ENCODE peak calls at places on chromosomes 16 and 17, in seven cellular contexts. One of them, this sample, is unnamed.

GRCh38 chr16:4376126-4376819 is 4.6 kb downstream of the VASN start:
- DNase-seq in NB4: no peak
- DNase-seq in cardiac fibroblast: peak; percentile 93
- DNase-seq in ovary: peak; percentile 97
- DNase-seq in mucosa of descending colon: peak; percentile 81
- DNase-seq in lower leg skin: peak; percentile 97
- DNase-seq in A673: no peak
- DNase-seq in this sample: no peak

GRCh38 chr16:85370881-85371651 is 242.1 kb upstream of the GSE1 start:
- DNase-seq in NB4: no peak
- DNase-seq in cardiac fibroblast: peak; percentile 68
- DNase-seq in ovary: no peak
- DNase-seq in mucosa of descending colon: peak; percentile 86
- DNase-seq in lower leg skin: peak; percentile 93
- DNase-seq in A673: no peak
- DNase-seq in this sample: no peak

GRCh38 chr17:82957469-82957795 is 117.6 kb upstream of the ZNF750 start:
- DNase-seq in NB4: no peak
- DNase-seq in cardiac fibroblast: no peak
- DNase-seq in ovary: no peak
- DNase-seq in mucosa of descending colon: peak; percentile 33
- DNase-seq in lower leg skin: no peak
- DNase-seq in A673: no peak
- DNase-seq in this sample: no peak

GRCh38 chr16:9034056-9034455 is 57.4 kb upstream of the HAPSTR1 start:
- DNase-seq in NB4: no peak
- DNase-seq in cardiac fibroblast: no peak
- DNase-seq in ovary: no peak
- DNase-seq in mucosa of descending colon: no peak
- DNase-seq in lower leg skin: no peak
- DNase-seq in A673: no peak
- DNase-seq in this sample: no peak

GRCh38 chr16:979106-979505 is 2.5 kb upstream of the SOX8 start:
- DNase-seq in NB4: no peak
- DNase-seq in cardiac fibroblast: no peak
- DNase-seq in ovary: no peak
- DNase-seq in mucosa of descending colon: no peak
- DNase-seq in lower leg skin: no peak
- DNase-seq in A673: no peak
- DNase-seq in this sample: no peak

GRCh38 chr16:5065813-5066212 is at the start of gene C16orf89:
- DNase-seq in NB4: no peak
- DNase-seq in cardiac fibroblast: no peak
- DNase-seq in ovary: no peak
- DNase-seq in mucosa of descending colon: no peak
- DNase-seq in lower leg skin: no peak
- DNase-seq in A673: no peak
- DNase-seq in this sample: peak; percentile 43

GRCh38 chr16:1012722-1013592 is 31.4 kb downstream of the SOX8 start:
- DNase-seq in NB4: no peak
- DNase-seq in cardiac fibroblast: no peak
- DNase-seq in ovary: no peak
- DNase-seq in mucosa of descending colon: no peak
- DNase-seq in lower leg skin: no peak
- DNase-seq in A673: no peak
- DNase-seq in this sample: no peak

GRCh38 chr16:67907397-67907796 is 14.3 kb downstream of the PSKH1 start:
- DNase-seq in NB4: no peak
- DNase-seq in cardiac fibroblast: no peak
- DNase-seq in ovary: no peak
- DNase-seq in mucosa of descending colon: no peak
- DNase-seq in lower leg skin: no peak
- DNase-seq in A673: no peak
- DNase-seq in this sample: no peak

GRCh38 chr17:52751051-52751450 is 592.5 kb upstream of the CA10 start:
- DNase-seq in NB4: no peak
- DNase-seq in cardiac fibroblast: no peak
- DNase-seq in ovary: no peak
- DNase-seq in mucosa of descending colon: no peak
- DNase-seq in lower leg skin: no peak
- DNase-seq in A673: no peak
- DNase-seq in this sample: no peak

GRCh38 chr16:10558746-10559641 is 21.4 kb downstream of the EMP2 start:
- DNase-seq in NB4: no peak
- DNase-seq in cardiac fibroblast: peak; percentile 76
- DNase-seq in ovary: peak; percentile 80
- DNase-seq in mucosa of descending colon: peak; percentile 66
- DNase-seq in lower leg skin: peak; percentile 91
- DNase-seq in A673: no peak
- DNase-seq in this sample: no peak

DNA sequence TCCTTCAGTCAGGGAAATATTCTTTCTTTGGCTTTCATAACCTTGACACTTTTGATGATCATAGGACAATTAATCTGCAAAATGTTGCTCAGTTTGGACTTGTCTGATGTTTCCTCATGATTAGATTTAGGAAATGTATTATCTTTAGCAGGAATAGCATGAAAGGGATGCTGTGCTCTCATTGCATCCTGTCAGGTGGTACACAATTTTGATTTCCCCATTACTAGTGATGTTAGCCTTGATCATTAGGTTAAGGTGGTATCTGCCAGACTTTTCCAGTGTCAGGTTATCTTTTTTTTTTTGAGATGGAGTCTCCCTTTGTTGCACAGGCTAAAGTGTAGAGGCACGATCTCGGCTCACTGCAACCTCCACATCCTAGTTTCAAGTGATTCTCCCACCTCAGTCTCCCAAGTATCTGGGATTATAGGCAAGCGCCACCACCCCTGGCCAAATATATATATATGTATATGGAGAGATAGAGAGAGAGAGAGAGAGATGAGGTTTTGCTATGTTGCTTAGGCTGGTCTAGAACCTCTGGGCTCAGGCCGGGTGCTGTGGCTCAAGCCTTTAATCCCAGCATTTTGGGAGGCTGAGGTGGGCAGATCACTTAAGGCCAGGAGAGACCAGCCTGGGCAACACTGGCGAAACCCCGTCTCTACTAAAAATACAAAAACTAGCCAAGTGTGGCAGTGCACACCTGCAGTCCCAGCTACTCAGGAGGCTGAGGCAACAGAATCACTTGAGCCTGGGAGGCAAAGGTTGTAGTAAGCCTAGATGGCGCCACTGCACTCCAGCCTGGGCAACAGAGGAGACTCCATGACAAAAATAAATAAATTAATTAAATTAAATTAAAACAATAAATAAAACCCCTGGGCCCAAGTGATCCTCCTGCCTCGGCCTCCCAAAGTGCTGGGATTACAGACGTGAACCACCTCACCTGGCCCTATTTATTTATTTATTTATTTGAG is 15.8 kb upstream of the CAVIN1 start:
- DNase-seq in NB4: peak; percentile 47
- DNase-seq in cardiac fibroblast: peak; percentile 55
- DNase-seq in ovary: no peak
- DNase-seq in mucosa of descending colon: no peak
- DNase-seq in lower leg skin: peak; percentile 57
- DNase-seq in A673: no peak
- DNase-seq in this sample: no peak
- TF ChIP-seq CTCF in NB4: peak; percentile 58
- TF ChIP-seq CTCF in cardiac fibroblast: peak; percentile 50
- TF ChIP-seq CTCF in ovary: no peak
- TF ChIP-seq CTCF in mucosa of descending colon: peak; percentile 26
- TF ChIP-seq CTCF in lower leg skin: no peak
- TF ChIP-seq CTCF in A673: peak; percentile 48
- TF ChIP-seq CTCF in this sample: peak; percentile 69

DNA sequence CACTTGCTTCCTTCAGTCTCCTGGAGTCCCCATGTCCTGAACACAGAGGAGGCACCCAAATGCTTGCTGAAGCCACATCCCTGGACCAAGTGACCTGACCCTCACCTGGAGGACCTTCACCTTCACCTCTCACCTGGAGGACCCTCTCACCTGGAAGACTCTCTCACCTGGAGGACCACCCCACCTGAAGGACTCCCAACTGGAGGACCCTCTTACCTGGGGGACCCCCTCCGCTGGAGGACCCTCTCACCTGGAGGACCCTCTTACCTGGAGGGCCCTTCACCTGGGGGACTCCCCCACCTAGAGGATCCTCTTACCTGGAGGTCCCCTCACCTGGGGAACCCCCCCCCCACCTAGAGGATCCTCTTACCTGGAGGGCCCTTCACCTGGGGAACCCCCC is 573 bp upstream of the CDK10 start:
- DNase-seq in NB4: peak; percentile 36
- DNase-seq in cardiac fibroblast: no peak
- DNase-seq in ovary: peak; percentile 49
- DNase-seq in mucosa of descending colon: no peak
- DNase-seq in lower leg skin: no peak
- DNase-seq in A673: no peak
- DNase-seq in this sample: no peak
- H3K4me3 ChIP-seq in NB4: no peak overlapping the region
- H3K4me3 ChIP-seq in cardiac fibroblast: no peak overlapping the region
- H3K4me3 ChIP-seq in ovary: no peak overlapping the region
- H3K4me3 ChIP-seq in mucosa of descending colon: no peak overlapping the region
- H3K4me3 ChIP-seq in lower leg skin: no peak overlapping the region
- H3K4me3 ChIP-seq in A673: no peak overlapping the region
- H3K4me3 ChIP-seq in this sample: no peak overlapping the region

GRCh38 chr16:2770057-2770780 is 6.9 kb downstream of the ELOB start:
- DNase-seq in NB4: peak; percentile 50
- DNase-seq in cardiac fibroblast: no peak
- DNase-seq in ovary: peak; percentile 18
- DNase-seq in mucosa of descending colon: no peak
- DNase-seq in lower leg skin: no peak
- DNase-seq in A673: no peak
- DNase-seq in this sample: no peak
- TF ChIP-seq CTCF in NB4: peak; percentile 15
- TF ChIP-seq CTCF in cardiac fibroblast: no peak
- TF ChIP-seq CTCF in ovary: no peak
- TF ChIP-seq CTCF in mucosa of descending colon: no peak
- TF ChIP-seq CTCF in lower leg skin: no peak
- TF ChIP-seq CTCF in A673: peak; percentile 30
- TF ChIP-seq CTCF in this sample: peak; percentile 25

DNA sequence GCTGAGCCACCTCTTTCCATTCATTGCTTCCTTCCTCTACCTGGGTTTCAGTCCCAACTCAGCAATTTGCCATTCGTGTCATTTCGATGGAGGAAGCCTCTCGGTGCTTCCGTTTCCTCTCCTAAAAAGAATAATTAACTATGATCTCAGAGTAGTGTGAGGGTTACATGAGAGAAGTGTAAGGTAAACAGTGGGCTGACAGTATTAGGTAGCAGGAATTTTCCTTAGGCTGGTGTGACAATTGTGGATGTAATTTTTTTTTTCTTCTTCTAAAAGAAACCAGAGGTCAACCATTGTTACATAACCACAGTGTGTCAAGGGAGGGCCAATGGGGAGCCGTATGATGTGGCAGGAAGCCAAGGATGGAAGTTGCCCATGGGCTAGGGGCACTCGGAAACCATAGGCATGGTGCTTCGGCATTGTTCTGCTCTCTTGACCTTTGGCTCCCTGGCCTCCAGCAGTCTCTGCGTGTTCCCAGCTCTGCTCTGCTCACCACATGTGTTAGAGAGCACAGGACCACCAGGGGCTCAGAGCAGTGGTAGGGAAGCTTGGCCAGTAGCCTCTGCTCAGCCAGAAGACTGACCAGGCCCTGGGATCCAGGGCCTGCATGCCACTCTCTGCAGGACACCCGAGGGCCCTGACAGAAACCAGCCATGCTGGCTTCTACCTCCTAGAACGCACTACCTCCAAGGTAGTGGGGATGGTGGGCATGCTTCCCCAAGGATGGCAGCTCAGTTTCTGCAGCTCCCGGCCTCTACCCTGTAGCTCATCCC is 2.0 kb upstream of the TOP2A start:
- DNase-seq in NB4: peak; percentile 60
- DNase-seq in cardiac fibroblast: no peak
- DNase-seq in ovary: no peak
- DNase-seq in mucosa of descending colon: no peak
- DNase-seq in lower leg skin: peak; percentile 80
- DNase-seq in A673: no peak
- DNase-seq in this sample: no peak
- H3K4me3 ChIP-seq in NB4: no peak overlapping the region
- H3K4me3 ChIP-seq in cardiac fibroblast: no peak overlapping the region
- H3K4me3 ChIP-seq in ovary: no peak overlapping the region
- H3K4me3 ChIP-seq in mucosa of descending colon: no peak overlapping the region
- H3K4me3 ChIP-seq in lower leg skin: no peak overlapping the region
- H3K4me3 ChIP-seq in A673: no peak overlapping the region
- H3K4me3 ChIP-seq in this sample: no peak overlapping the region

GRCh38 chr17:13004336-13004735 is 13.5 kb downstream of the ELAC2 start:
- DNase-seq in NB4: no peak
- DNase-seq in cardiac fibroblast: no peak
- DNase-seq in ovary: no peak
- DNase-seq in mucosa of descending colon: no peak
- DNase-seq in lower leg skin: no peak
- DNase-seq in A673: no peak
- DNase-seq in this sample: no peak

GRCh38 chr17:13003927-13004326 is 13.9 kb downstream of the ELAC2 start:
- DNase-seq in NB4: no peak
- DNase-seq in cardiac fibroblast: no peak
- DNase-seq in ovary: no peak
- DNase-seq in mucosa of descending colon: no peak
- DNase-seq in lower leg skin: no peak
- DNase-seq in A673: no peak
- DNase-seq in this sample: no peak

GRCh38 chr17:13001991-13002615 is 15.7 kb downstream of the ELAC2 start:
- DNase-seq in NB4: no peak
- DNase-seq in cardiac fibroblast: peak; percentile 16
- DNase-seq in ovary: no peak
- DNase-seq in mucosa of descending colon: no peak
- DNase-seq in lower leg skin: no peak
- DNase-seq in A673: peak; percentile 57
- DNase-seq in this sample: peak; percentile 9

GRCh38 chr17:13002761-13003453 is 14.9 kb downstream of the ELAC2 start:
- DNase-seq in NB4: peak; percentile 61
- DNase-seq in cardiac fibroblast: peak; percentile 85
- DNase-seq in ovary: peak; percentile 85
- DNase-seq in mucosa of descending colon: no peak
- DNase-seq in lower leg skin: peak; percentile 94
- DNase-seq in A673: peak; percentile 80
- DNase-seq in this sample: peak; percentile 45

GRCh38 chr17:13003454-13003851 is 14.4 kb downstream of the ELAC2 start:
- DNase-seq in NB4: no peak
- DNase-seq in cardiac fibroblast: no peak
- DNase-seq in ovary: no peak
- DNase-seq in mucosa of descending colon: no peak
- DNase-seq in lower leg skin: no peak
- DNase-seq in A673: no peak
- DNase-seq in this sample: peak; percentile 35
- TF ChIP-seq CTCF in NB4: no peak
- TF ChIP-seq CTCF in cardiac fibroblast: no peak
- TF ChIP-seq CTCF in ovary: no peak
- TF ChIP-seq CTCF in mucosa of descending colon: no peak
- TF ChIP-seq CTCF in lower leg skin: no peak
- TF ChIP-seq CTCF in A673: no peak
- TF ChIP-seq CTCF in this sample: peak; percentile 49

GRCh38 chr17:2059125-2059836 is 4.4 kb downstream of the HIC1 start:
- DNase-seq in NB4: peak; percentile 89
- DNase-seq in cardiac fibroblast: no peak
- DNase-seq in ovary: peak; percentile 35
- DNase-seq in mucosa of descending colon: peak; percentile 73
- DNase-seq in lower leg skin: peak; percentile 86
- DNase-seq in A673: no peak
- DNase-seq in this sample: no peak
- H3K4me3 ChIP-seq in NB4: no peak overlapping the region
- H3K4me3 ChIP-seq in cardiac fibroblast: peak overlapping the region; percentile 69
- H3K4me3 ChIP-seq in ovary: no peak overlapping the region
- H3K4me3 ChIP-seq in mucosa of descending colon: no peak overlapping the region
- H3K4me3 ChIP-seq in lower leg skin: no peak overlapping the region
- H3K4me3 ChIP-seq in A673: no peak overlapping the region
- H3K4me3 ChIP-seq in this sample: no peak overlapping the region

GRCh38 chr17:67082110-67082509 is 37.8 kb downstream of the CACNG1 start:
- DNase-seq in NB4: no peak
- DNase-seq in cardiac fibroblast: no peak
- DNase-seq in ovary: no peak
- DNase-seq in mucosa of descending colon: no peak
- DNase-seq in lower leg skin: no peak
- DNase-seq in A673: no peak
- DNase-seq in this sample: no peak
- TF ChIP-seq CTCF in NB4: no peak
- TF ChIP-seq CTCF in cardiac fibroblast: no peak
- TF ChIP-seq CTCF in ovary: no peak
- TF ChIP-seq CTCF in mucosa of descending colon: no peak
- TF ChIP-seq CTCF in lower leg skin: no peak
- TF ChIP-seq CTCF in A673: peak; percentile 31
- TF ChIP-seq CTCF in this sample: no peak